ENCODE peak calls at places on chromosomes 7 and 10, in five cellular contexts. B is Panc1, O is NB4, U is endothelial cell, W is adrenal gland. A is an unnamed sample.

GRCh38 chr7:132490474-132490873 is 85.8 kb downstream of the PLXNA4 start:
- DNase-seq in B (no peak), O (no peak), U (no peak), W (no peak), A (no peak)

GRCh38 chr10:109846832-109847231 is 76.5 kb downstream of the XPNPEP1 start:
- DNase-seq in B (no peak), O (no peak), U (no peak), W (no peak), A (no peak)

GRCh38 chr10:94183666-94184264 is 179.0 kb downstream of the NOC3L start:
- DNase-seq in B (no peak), O (no peak), U (no peak), W (no peak), A (no peak)

GRCh38 chr10:57628592-57629284 is 639.0 kb downstream of the IPMK start:
- DNase-seq in B (no peak), O (no peak), U (no peak), W (no peak), A (no peak)

GRCh38 chr10:44506386-44506785 is 121.5 kb upstream of the CXCL12 start:
- DNase-seq in B (no peak), O (no peak), U (no peak), W (no peak), A (no peak)

GRCh38 chr7:34087892-34088891 is 182.9 kb downstream of the BMPER start:
- DNase-seq in B (no peak), O (peak), U (peak), W (peak), A (no peak)

GRCh38 chr10:113297226-113297625 is 255.6 kb upstream of the HABP2 start:
- DNase-seq in B (no peak), O (no peak), U (no peak), W (no peak), A (no peak)

GRCh38 chr7:116653204-116653603 is 18.8 kb upstream of the MET start:
- DNase-seq in B (no peak), O (no peak), U (no peak), W (no peak), A (no peak)

GRCh38 chr7:28958235-28958945 is at the start of gene TRIL:
- DNase-seq in B (no peak), O (no peak), U (peak), W (peak), A (peak)

GRCh38 chr10:51896849-51897248 is 197.5 kb upstream of the CSTF2T start:
- DNase-seq in B (no peak), O (no peak), U (no peak), W (no peak), A (no peak)

GRCh38 chr7:37833107-37833817 is 15.1 kb upstream of the NME8 start:
- DNase-seq in B (no peak), O (peak), U (peak), W (peak), A (peak)

GRCh38 chr10:132137111-132138072 is 49.4 kb upstream of the DPYSL4 start:
- DNase-seq in B (no peak), O (no peak), U (no peak), W (peak), A (no peak)

GRCh38 chr10:114274616-114275453 is 35.8 kb downstream of the VWA2 start:
- DNase-seq in B (no peak), O (no peak), U (no peak), W (no peak), A (no peak)

GRCh38 chr7:41274179-41274578 is 428.7 kb downstream of the INHBA start:
- DNase-seq in B (no peak), O (no peak), U (no peak), W (no peak), A (no peak)

GRCh38 chr7:4998244-4998643 is 39.3 kb upstream of the MMD2 start:
- DNase-seq in B (no peak), O (no peak), U (no peak), W (no peak), A (no peak)

GRCh38 chr7:88243345-88243909 is 23.6 kb upstream of the SRI start:
- DNase-seq in B (peak), O (peak), U (peak), W (peak), A (no peak)

GRCh38 chr7:99079104-99079503 is 64.8 kb downstream of the SMURF1 start:
- DNase-seq in B (no peak), O (no peak), U (no peak), W (no peak), A (no peak)

GRCh38 chr7:133253522-133253882 is 624 bp downstream of the EXOC4 start:
- DNase-seq in B (no peak), O (peak), U (peak), W (peak), A (no peak)

GRCh38 chr7:42877852-42878251 is 34.0 kb downstream of the C7orf25 start:
- DNase-seq in B (no peak), O (peak), U (no peak), W (no peak), A (no peak)

GRCh38 chr7:5635461-5636445 is 145.7 kb downstream of the RNF216 start:
- DNase-seq in B (no peak), O (no peak), U (no peak), W (no peak), A (no peak)

GRCh38 chr10:84341983-84342382 is 13.6 kb downstream of the CCSER2 start:
- DNase-seq in B (no peak), O (no peak), U (no peak), W (no peak), A (no peak)

GRCh38 chr7:123879628-123880027 is 34.7 kb downstream of the HYAL4 start:
- DNase-seq in B (no peak), O (no peak), U (no peak), W (no peak), A (no peak)

GRCh38 chr10:100184426-100185219 is 1.2 kb downstream of the ERLIN1 start:
- DNase-seq in B (no peak), O (peak), U (no peak), W (no peak), A (no peak)

GRCh38 chr10:114282526-114282925 is 43.5 kb downstream of the VWA2 start:
- DNase-seq in B (no peak), O (no peak), U (no peak), W (peak), A (no peak)

GRCh38 chr7:129093867-129094456 is 39.1 kb upstream of the TNPO3 start:
- DNase-seq in B (no peak), O (no peak), U (no peak), W (no peak), A (no peak)

GRCh38 chr7:20241491-20242261 is 24.5 kb upstream of the MACC1 start:
- DNase-seq in B (no peak), O (no peak), U (no peak), W (no peak), A (no peak)

GRCh38 chr7:80856769-80857168 is 62.1 kb downstream of the SEMA3C start:
- DNase-seq in B (no peak), O (no peak), U (no peak), W (no peak), A (no peak)

GRCh38 chr7:80858141-80858903 is 60.5 kb downstream of the SEMA3C start:
- DNase-seq in B (no peak), O (no peak), U (no peak), W (no peak), A (no peak)

DNA sequence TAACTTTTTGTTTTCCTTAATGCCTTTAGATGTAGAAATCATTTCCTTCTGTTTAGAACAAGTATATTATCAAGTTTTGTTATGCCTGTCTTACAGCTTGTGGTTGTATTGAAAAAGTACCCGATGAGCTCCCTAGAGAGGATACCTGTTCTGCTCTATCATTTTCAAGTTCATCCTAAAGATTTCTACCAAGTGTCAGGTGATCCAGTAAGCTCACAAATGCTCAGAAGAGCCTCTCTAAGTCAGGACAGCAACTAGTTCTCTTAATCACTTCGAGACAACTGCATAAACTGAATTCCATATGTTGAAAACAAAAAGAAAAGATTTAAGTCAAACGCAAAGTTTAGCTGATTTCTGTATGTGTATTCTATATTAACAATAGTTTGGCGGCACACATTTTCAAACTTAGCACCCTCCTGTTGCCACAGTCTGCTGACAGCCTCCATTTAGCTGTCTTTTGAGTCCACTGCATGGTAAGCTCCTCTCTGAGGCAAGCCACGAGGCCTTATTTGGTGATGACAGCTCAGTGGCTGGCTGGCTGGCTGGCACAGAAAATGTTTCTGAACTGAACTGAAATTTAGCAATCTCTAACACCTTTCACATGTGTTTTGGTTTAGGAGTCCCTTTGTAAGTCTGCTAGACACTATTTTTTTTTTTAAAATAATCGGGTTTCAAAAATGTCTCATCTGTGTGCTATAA is 59.4 kb downstream of the SEMA3C start:
- DNase-seq in B (no peak), O (no peak), U (no peak), W (no peak), A (no peak)
- TF ChIP-seq CTCF in B (no peak), O (no peak), U (no peak), W (no peak), A (no peak)

DNA sequence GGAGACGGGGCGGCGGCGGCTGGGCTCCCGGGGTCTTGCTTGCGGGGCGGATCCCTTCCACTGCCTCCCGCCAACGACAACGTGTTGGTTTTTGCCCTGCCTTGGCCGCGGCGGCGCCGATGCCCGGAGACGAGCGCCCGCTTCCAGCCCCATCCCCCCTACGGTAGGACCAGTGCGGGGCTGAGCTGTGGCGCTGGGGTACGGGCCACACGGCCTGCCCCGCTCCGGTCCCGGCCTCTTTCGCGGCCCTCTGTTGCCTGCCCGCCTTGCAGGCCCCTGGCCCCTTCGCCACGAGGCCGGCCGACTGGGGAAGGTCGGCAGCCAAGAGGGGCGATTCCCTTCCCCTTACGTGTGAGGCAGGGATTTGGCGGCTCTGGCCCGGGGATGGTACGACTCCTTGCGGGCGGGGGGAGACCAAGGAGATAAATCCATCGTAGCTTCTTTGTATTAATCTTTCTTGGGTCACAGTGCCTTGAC is 488 bp downstream of the EIF4H start:
- DNase-seq in B (no peak), O (peak), U (peak), W (peak), A (peak)
- TF ChIP-seq CTCF in B (no peak), O (no peak), U (no peak), W (no peak), A (no peak)

GRCh38 chr7:150875791-150876190 is 23.5 kb downstream of the AOC1 start:
- DNase-seq in B (no peak), O (peak), U (no peak), W (no peak), A (no peak)
- TF ChIP-seq CTCF in B (peak), O (peak), U (no peak), W (no peak), A (no peak)

GRCh38 chr7:148286150-148286549 is 304.4 kb upstream of the C7orf33 start:
- DNase-seq in B (no peak), O (peak), U (peak), W (no peak), A (no peak)
- TF ChIP-seq CTCF in B (peak), O (peak), U (no peak), W (peak), A (no peak)

GRCh38 chr10:73253226-73253557 is 748 bp upstream of the MRPS16 start:
- DNase-seq in B (no peak), O (peak), U (no peak), W (no peak), A (no peak)
- TF ChIP-seq CTCF in B (peak), O (no peak), U (no peak), W (no peak), A (no peak)

GRCh38 chr7:138115047-138115446 is 38.8 kb downstream of the AKR1D1 start:
- DNase-seq in B (no peak), O (no peak), U (no peak), W (no peak), A (no peak)
- TF ChIP-seq CTCF in B (no peak), O (no peak), U (no peak), W (no peak), A (no peak)